ENCODE peak calls at places on chromosome X, in five cellular contexts. P, J, A, D and O are unnamed samples.

GRCh38 chrX:13778916-13779315 is 38.0 kb downstream of the GPM6B start:
- DNase-seq in P (no peak), J (no peak), D (no peak), A (no peak), O (no peak)

GRCh38 chrX:7215842-7216241 is 67.9 kb upstream of the PUDP start:
- DNase-seq in J (no peak), P (no peak), A (no peak), D (no peak), O (no peak)

GRCh38 chrX:131979116-131979515 is 44.0 kb upstream of the STK26 start:
- DNase-seq in A (no peak), P (no peak), D (no peak), J (no peak), O (no peak)

GRCh38 chrX:15702488-15703371 is 35.3 kb upstream of the CA5B start:
- DNase-seq in D (no peak), A (no peak), J (no peak), P (no peak), O (no peak)

GRCh38 chrX:19225906-19226305 is 103.6 kb upstream of the ADGRG2 start:
- DNase-seq in J (peak; percentile 60), A (peak; percentile 39), D (no peak), P (no peak), O (peak; percentile 41)

GRCh38 chrX:111375747-111376146 is 36.2 kb downstream of the DCX start:
- DNase-seq in D (no peak), A (no peak), P (no peak), J (no peak), O (no peak)

GRCh38 chrX:20382518-20383291 is 116.0 kb upstream of the RPS6KA3 start:
- DNase-seq in P (no peak), D (peak; percentile 29), J (peak; percentile 41), A (no peak), O (peak; percentile 17)

GRCh38 chrX:110156167-110156754 is 153.3 kb downstream of the TMEM164 start:
- DNase-seq in P (no peak), D (no peak), J (no peak), A (no peak), O (no peak)

GRCh38 chrX:48813605-48814004 is 11.7 kb downstream of the HDAC6 start:
- DNase-seq in A (no peak), D (no peak), P (no peak), J (no peak), O (no peak)

GRCh38 chrX:17608898-17609297 is 128.4 kb upstream of the SCML1 start:
- DNase-seq in D (no peak), P (no peak), A (no peak), J (no peak), O (no peak)

GRCh38 chrX:136047969-136048368 is 62.7 kb downstream of the SLC9A6 start:
- DNase-seq in A (no peak), J (no peak), P (no peak), D (no peak), O (no peak)

GRCh38 chrX:18146954-18147353 is 73.7 kb downstream of the BEND2 start:
- DNase-seq in J (peak; percentile 10), D (no peak), P (no peak), A (peak; percentile 29), O (no peak)

GRCh38 chrX:48025561-48025960 is 18.8 kb downstream of the SPACA5 start:
- DNase-seq in P (no peak), J (peak; percentile 72), A (peak; percentile 48), D (peak; percentile 42), O (peak; percentile 40)

GRCh38 chrX:102712216-102712966 is at the start of gene GPRASP2:
- DNase-seq in D (peak; percentile 34), A (peak; percentile 58), P (peak; percentile 78), J (peak; percentile 2), O (peak; percentile 25)

GRCh38 chrX:65643786-65644111 is 23.7 kb upstream of the MSN start:
- DNase-seq in J (no peak), P (no peak), D (no peak), A (no peak), O (no peak)

GRCh38 chrX:8284131-8284530 is 113.1 kb upstream of the VCX2 start:
- DNase-seq in P (no peak), J (no peak), D (no peak), A (no peak), O (no peak)

GRCh38 chrX:122625821-122626220 is 558.3 kb upstream of the GRIA3 start:
- DNase-seq in A (no peak), P (no peak), J (peak; percentile 9), D (no peak), O (no peak)

GRCh38 chrX:39688576-39689373 is 409.0 kb downstream of the BCOR start:
- DNase-seq in J (no peak), D (peak; percentile 85), P (peak; percentile 82), A (peak; percentile 75), O (peak; percentile 41)

GRCh38 chrX:29662101-29662500 is 553.3 kb upstream of the MAGEB2 start:
- DNase-seq in J (no peak), D (no peak), A (no peak), P (no peak), O (no peak)

GRCh38 chrX:14798805-14799397 is 74.0 kb downstream of the FANCB start:
- DNase-seq in J (no peak), A (no peak), P (no peak), D (no peak), O (no peak)

GRCh38 chrX:150199181-150199580 is 163.9 kb upstream of the MAMLD1 start:
- DNase-seq in J (no peak), A (no peak), D (no peak), P (no peak), O (no peak)

DNA sequence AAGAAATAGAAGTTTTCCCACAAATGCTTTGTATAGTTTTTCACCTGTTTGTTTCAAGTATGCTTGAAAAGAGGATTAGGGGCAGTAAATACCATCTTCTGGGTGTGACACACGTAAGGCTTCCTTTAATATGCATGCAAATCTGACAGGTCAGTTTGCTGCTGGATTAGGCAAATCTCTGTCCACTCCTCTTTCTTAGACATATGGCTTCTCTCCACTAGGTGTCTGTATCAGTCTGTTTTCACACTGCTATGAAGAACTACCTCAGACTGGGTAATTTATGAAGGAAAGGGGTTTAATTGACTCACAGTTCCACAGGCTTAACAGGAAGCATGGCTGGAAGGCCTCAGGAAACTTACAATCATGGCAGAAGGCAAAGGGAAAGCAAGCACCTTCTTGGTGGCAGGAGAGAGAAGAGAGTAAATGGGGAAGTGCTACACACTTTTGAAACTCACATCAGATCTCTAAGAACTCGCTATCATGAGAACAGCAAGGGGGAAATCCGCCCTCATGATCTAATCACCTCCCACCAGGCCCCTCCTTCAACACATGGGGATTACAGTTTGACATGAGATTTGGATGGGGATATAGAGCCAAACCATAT is 66.9 kb downstream of the TAB3 start:
- DNase-seq in P (no peak), A (no peak), J (peak; percentile 53), D (no peak), O (no peak)
- TF ChIP-seq CTCF in P (no peak), A (peak; percentile 39), J (no peak), D (no peak), O (no peak)

DNA sequence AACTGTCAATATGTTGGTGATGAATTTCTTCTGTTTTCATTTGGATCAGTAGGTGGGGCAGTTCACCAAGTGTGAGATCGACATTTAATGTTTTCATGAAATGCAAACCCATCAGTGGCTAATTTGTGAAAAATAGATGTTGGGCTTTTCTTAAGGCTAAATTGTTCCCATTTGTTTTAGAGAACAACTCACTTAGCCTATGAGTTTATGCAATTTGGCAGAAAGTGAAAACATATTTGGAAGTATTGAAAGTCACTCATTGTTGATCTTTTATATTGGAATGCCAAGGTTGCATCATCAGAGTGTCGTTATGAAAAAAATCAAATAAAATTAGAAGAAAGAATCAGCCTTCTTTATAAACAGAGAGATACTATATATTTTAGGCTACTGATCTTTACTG is 132.4 kb downstream of the RPA4 start:
- DNase-seq in A (no peak), J (no peak), P (no peak), D (no peak), O (no peak)
- TF ChIP-seq CTCF in A (peak; percentile 42), J (no peak), P (no peak), D (no peak), O (no peak)

GRCh38 chrX:134780908-134781307 is 122.6 kb upstream of the PLAC1 start:
- DNase-seq in J (no peak), D (no peak), P (no peak), A (no peak), O (no peak)

GRCh38 chrX:134776844-134777370 is 118.6 kb upstream of the PLAC1 start:
- DNase-seq in J (no peak), D (no peak), A (no peak), P (no peak), O (no peak)

DNA sequence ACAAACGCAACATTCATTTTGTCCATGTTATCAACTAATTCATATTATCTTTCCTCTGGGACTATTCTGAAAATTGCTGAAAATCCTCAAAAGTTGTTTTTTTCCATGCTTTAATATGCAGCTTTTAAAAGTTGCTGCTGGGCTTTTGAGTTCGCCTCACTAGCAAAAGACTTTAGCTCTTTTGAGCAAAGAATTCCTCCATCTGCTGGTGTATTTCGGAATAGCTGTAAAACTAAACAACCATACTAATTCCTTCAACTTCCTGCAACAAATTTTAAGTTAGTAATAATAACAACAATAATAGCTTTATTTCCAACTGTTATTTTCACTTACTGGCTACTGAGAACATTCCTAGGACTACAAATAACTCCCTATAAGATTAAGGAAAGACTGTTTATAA is 124.5 kb upstream of the PLAC1 start:
- DNase-seq in P (no peak), J (peak; percentile 9), A (no peak), D (no peak), O (no peak)
- TF ChIP-seq CTCF in P (peak; percentile 45), J (no peak), A (peak; percentile 64), D (peak; percentile 56), O (no peak)

DNA sequence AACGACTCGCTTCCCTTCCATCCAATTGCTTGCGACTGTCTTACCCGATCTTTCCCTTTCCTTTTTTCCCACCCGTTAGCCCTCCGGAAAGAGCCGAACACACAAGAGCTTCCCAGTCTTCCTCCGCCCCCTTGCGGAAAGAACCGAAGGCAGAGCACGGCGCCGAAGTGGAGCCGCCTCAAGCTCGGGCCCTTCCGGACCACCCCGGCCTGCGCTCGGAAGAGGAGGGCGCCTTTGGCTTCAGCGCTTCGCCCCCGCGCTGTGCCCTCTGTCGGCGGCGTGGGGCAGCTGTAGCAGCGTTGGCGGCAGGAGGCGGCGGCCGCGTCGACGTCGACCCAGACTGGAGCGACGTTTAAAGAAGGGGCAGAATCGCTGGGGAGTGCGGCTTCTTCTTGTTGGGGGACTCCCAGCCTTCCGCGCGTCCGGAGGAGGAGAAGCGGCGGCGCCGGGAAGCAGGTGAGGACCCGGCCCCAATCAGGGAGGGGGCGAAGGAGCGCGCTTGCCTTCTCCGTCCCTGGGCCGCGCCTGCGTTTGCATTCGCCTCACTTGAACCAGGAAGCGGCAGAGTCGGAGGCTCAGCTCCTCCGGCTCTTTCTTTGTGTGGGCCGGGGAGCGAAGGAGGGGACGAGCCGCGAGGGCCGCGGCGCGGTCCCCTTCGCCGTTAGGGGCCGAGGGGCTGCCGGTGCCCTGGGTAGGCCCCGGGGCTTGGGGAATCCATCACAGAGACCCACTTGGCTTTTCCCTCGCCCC is at the start of gene ZBTB33:
- DNase-seq in P (peak; percentile 92), A (peak; percentile 93), D (peak; percentile 92), J (peak; percentile 95), O (peak; percentile 89)
- TF ChIP-seq CTCF in P (peak; percentile 81), A (peak; percentile 65), D (peak; percentile 46), J (peak; percentile 61), O (peak; percentile 61)

GRCh38 chrX:94932278-94932965 is 1258.4 kb downstream of the FAM133A start:
- DNase-seq in A (no peak), D (no peak), P (no peak), J (peak; percentile 32), O (no peak)
- TF ChIP-seq CTCF in A (no peak), D (no peak), P (no peak), J (no peak), O (no peak)

DNA sequence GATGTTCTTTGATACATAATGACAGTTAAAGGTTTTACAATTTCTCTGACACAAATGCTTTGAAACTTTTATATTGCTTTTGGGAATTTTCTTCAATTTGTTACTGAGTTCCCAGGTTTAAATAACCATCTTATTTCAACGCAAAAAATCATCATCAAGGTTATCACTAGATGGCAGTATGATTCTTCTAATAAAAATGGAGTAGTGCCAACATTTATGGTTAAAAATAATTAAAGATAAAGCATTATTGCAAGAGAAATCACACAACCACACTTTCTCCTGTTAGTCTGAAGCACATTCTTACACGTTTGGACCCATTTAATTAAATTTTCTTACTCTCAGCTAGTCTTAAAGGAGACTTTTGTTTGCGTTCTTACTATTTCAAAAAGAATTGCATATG is 611.3 kb upstream of the CPXCR1 start:
- DNase-seq in J (no peak), P (no peak), A (no peak), D (no peak), O (no peak)
- TF ChIP-seq CTCF in J (no peak), P (no peak), A (peak; percentile 76), D (no peak), O (no peak)